ENCODE peak calls at places on chromosomes 3 and 15, in seven cellular contexts. P is kidney epithelial cell, F is HL-60, Y is GM06990, V is nephron progenitor cell, W is fibroblast of villous mesenchyme, E is GM10248. L is an unnamed sample.

GRCh38 chr3:57826286-57826951 is 70.3 kb downstream of the SLMAP start:
- DNase-seq in W (no peak), V (no peak), Y (no peak), F (no peak), E (no peak), P (no peak), L (no peak)

GRCh38 chr15:95561463-95561862 is 769.0 kb upstream of the NR2F2 start:
- DNase-seq in F (no peak), V (no peak), P (no peak), W (no peak), E (no peak), Y (no peak), L (no peak)

GRCh38 chr3:126464093-126464492 is 11.6 kb downstream of the ZXDC start:
- DNase-seq in E (no peak), V (no peak), F (no peak), Y (no peak), W (peak), P (no peak), L (no peak)

GRCh38 chr3:64687381-64687780 is 419 bp downstream of the ADAMTS9 start:
- DNase-seq in E (no peak), F (no peak), W (no peak), V (no peak), P (no peak), Y (no peak), L (no peak)

GRCh38 chr3:152183473-152183872 is 85.3 kb upstream of the MBNL1 start:
- DNase-seq in W (peak), E (peak), F (no peak), Y (no peak), P (peak), V (peak), L (peak)

GRCh38 chr3:15287565-15288330 is 44.6 kb downstream of the SH3BP5 start:
- DNase-seq in F (peak), W (peak), V (no peak), P (no peak), E (no peak), Y (no peak), L (no peak)

GRCh38 chr15:36370735-36371115 is 208.7 kb upstream of the CDIN1 start:
- DNase-seq in P (peak), E (no peak), F (no peak), Y (no peak), V (no peak), W (peak), L (no peak)

GRCh38 chr3:192850501-192850981 is 67.1 kb downstream of the MB21D2 start:
- DNase-seq in F (no peak), Y (peak), W (peak), V (no peak), E (peak), P (no peak), L (peak)

GRCh38 chr15:57635300-57635944 is 43.7 kb downstream of the MYZAP start:
- DNase-seq in V (no peak), F (no peak), Y (no peak), W (no peak), P (no peak), E (no peak), L (no peak)

GRCh38 chr15:28021281-28022039 is 77.7 kb downstream of the OCA2 start:
- DNase-seq in F (peak), V (peak), W (peak), E (no peak), P (peak), Y (no peak), L (peak)

GRCh38 chr15:62760506-62760905 is 282.0 kb upstream of the TPM1 start:
- DNase-seq in E (no peak), P (no peak), V (no peak), Y (no peak), W (no peak), F (no peak), L (no peak)

GRCh38 chr3:154955907-154956533 is 124.1 kb upstream of the MME start:
- DNase-seq in V (no peak), P (no peak), E (no peak), Y (no peak), W (no peak), F (no peak), L (no peak)

GRCh38 chr3:62632510-62633294 is 242.5 kb downstream of the CADPS start:
- DNase-seq in F (no peak), W (no peak), Y (no peak), V (no peak), E (no peak), P (no peak), L (no peak)

GRCh38 chr3:102224171-102224570 is 210.6 kb upstream of the ZPLD1 start:
- DNase-seq in F (no peak), E (peak), W (peak), V (no peak), P (no peak), Y (peak), L (peak)

GRCh38 chr15:64333516-64333915 is 22.5 kb downstream of the CSNK1G1 start:
- DNase-seq in P (no peak), Y (no peak), W (no peak), F (no peak), V (no peak), E (no peak), L (no peak)

GRCh38 chr3:130242850-130243569 is 102.5 kb upstream of the COL6A5 start:
- DNase-seq in Y (no peak), P (no peak), F (no peak), V (no peak), W (peak), E (no peak), L (peak)

GRCh38 chr15:90228960-90229359 is 4.8 kb downstream of the CIB1 start:
- DNase-seq in P (no peak), W (no peak), F (no peak), V (no peak), Y (no peak), E (no peak), L (no peak)

GRCh38 chr15:53869044-53869805 is 109.0 kb upstream of the UNC13C start:
- DNase-seq in Y (no peak), E (no peak), W (no peak), F (no peak), P (no peak), V (peak), L (no peak)

GRCh38 chr15:99249270-99249817 is at the start of gene TTC23:
- DNase-seq in E (no peak), P (peak), Y (no peak), V (peak), F (no peak), W (peak), L (no peak)

DNA sequence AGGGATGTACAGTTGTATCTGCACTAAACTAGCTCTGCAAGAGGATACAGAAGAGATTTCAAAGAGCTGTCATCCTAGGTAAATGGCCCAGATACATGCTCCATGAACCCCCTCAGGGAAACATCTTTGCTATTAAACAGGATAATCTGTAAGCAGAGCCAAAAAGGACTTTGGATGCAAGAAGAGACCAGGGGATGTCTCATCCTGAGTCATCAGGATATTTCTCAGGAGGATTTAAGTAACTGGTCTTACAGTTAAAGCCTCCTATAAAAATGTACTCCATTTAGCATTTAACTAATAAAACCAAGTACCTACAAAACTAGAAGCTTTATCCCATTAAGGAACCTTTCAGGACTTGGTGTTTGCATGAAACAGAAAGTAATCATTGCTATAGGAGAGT is 48.2 kb upstream of the PHLDB2 start:
- DNase-seq in Y (no peak), E (no peak), P (no peak), V (no peak), F (no peak), W (peak), L (no peak)
- TF ChIP-seq CTCF in Y (no peak), E (no peak), P (no peak), V (no peak), F (no peak), W (no peak), L (no peak)

DNA sequence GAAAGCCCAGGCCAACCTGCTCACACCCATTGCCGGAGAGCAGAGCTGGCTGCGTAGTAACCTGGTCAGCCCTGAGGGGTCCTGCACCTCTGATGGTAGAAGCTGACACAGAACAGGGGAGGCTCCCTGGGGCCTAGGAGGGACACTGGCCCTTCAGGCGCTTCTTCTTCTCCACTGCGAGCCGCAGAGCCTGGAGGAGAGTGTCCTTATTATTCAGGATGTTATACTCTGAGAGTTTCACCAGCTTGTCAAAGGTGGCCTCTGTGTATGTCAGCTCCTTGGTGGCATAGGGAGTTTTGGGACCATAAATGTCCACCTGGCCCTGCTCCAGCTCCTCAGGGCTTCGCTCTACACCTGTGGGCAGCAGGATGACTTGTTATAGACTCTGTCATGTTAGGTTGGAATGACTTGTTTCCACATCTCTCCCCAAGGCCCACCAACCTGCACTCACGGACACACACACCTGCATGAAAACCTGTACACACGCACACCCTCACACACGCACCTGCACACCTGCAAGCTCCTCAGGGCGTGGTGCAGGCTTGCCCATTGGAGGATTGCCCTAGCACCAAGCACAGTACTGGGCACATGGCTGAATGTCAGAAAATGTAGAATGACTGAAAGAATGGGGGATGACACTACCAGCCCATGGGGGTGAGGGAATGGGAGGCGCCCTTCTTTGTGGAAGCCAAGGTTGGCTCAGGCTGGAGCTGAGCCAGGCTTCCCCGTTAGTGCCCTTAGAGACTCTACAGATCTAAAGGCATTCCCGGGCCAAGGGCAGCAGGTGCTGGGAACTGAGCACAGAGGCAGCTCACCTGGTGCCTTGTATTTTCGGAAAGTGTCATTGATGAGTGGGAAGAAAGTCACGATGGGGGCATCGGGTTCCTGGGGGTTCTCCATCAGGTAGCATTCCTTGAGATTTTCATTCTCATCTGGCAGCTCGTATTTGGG is 11.5 kb upstream of the EHD4 start:
- DNase-seq in V (no peak), F (no peak), W (no peak), Y (no peak), P (no peak), E (no peak), L (no peak)
- TF ChIP-seq CTCF in V (no peak), F (no peak), W (no peak), Y (no peak), P (no peak), E (no peak), L (no peak)

DNA sequence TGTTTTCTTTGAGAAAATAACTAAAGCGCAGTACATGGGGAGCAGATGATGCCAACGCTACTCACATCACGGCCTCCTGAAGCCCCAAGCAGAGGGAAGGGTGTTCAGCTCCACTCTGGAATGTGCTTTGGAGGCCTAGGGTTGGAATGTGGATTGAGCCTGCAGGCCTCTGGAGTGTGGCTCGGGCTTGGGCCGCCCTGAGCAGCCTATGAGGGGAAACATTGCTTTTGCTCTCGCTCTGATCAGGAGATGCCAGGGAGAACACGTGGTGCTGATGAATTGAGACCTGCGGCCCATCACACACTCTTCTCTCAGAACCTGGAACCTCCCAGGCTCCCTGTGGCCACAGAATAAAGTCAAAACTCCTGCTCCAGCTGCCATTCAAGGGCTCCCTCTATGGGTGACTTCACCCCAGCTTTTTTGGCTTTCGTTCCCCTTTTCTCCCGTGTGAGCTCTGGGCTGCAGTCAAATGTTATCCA is 23.3 kb downstream of the CCDC13 start:
- DNase-seq in E (peak), V (no peak), Y (no peak), P (no peak), F (no peak), W (peak), L (no peak)
- TF ChIP-seq CTCF in E (peak), V (peak), Y (peak), P (peak), F (peak), W (peak), L (no peak)

DNA sequence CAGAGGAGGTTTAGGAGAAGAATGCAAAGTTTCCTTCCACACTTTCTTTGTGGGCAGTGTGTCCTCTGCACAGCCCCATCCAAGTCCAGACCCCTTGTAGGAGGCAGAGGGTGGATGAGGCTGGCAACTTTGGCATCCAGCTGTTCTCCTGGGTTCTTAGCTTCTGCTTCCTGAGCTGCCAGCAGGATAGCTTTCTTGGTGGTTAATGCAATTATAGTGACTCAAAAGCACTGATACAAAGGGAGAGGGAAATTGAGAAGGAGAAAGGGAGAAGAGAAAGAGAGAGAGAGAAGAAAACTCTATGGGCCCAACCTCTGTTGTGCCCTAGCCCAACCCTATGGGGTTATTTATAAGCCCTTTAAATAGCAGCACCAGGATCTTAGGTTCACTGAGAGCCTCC is 4.5 kb upstream of the TNFAIP8L3 start:
- DNase-seq in V (no peak), E (no peak), P (no peak), Y (no peak), F (no peak), W (no peak), L (no peak)
- TF ChIP-seq CTCF in V (no peak), E (no peak), P (no peak), Y (no peak), F (no peak), W (no peak), L (no peak)

GRCh38 chr3:12926660-12927059 is 85.3 kb upstream of the RPL32 start:
- DNase-seq in W (no peak), Y (no peak), F (no peak), V (no peak), E (no peak), P (no peak), L (no peak)
- TF ChIP-seq CTCF in W (no peak), Y (no peak), F (no peak), V (no peak), E (no peak), P (no peak), L (no peak)

L was measured in activated CD8-positive, alpha-beta T cell treated with anti-CD3 and anti-CD28 coated beads for 36 hours.